ENCODE peak calls at places on chromosomes 4 and X, in four cellular contexts. U is mesenteric fat pad, L is activated T-cell treated with anti-CD3 and anti-CD28 coated beads for 1 hour, G is ovary. N is an unnamed sample.

GRCh38 chr4:156242390-156242789 is 288.7 kb upstream of the CTSO start:
- DNase-seq in L (no peak), U (no peak), G (no peak), N (no peak)

GRCh38 chr4:101418055-101418454 is 70.7 kb upstream of the PPP3CA start:
- DNase-seq in L (no peak), U (no peak), G (no peak), N (no peak)

GRCh38 chrX:81280148-81280547 is 78.2 kb downstream of the SH3BGRL start:
- DNase-seq in U (no peak), G (no peak), L (no peak), N (no peak)

GRCh38 chr4:96145671-96146070 is 305.8 kb downstream of the PDHA2 start:
- DNase-seq in U (no peak), L (no peak), G (no peak), N (no peak)

GRCh38 chr4:158656439-158656838 is 15.2 kb downstream of the C4orf46 start:
- DNase-seq in G (no peak), U (no peak), L (no peak), N (no peak)

GRCh38 chrX:55161581-55161980 is 58.6 kb upstream of the PAGE5 start:
- DNase-seq in L (no peak), U (no peak), G (no peak), N (no peak)

GRCh38 chrX:72094894-72095293 is 36.8 kb downstream of the RTL5 start:
- DNase-seq in L (peak), U (no peak), G (peak), N (peak)

GRCh38 chr4:82431026-82431745 is 796 bp downstream of the ENOPH1 start:
- DNase-seq in G (peak), L (peak), U (no peak), N (no peak)

GRCh38 chr4:140157341-140157740 is 3.4 kb upstream of the MAML3 start:
- DNase-seq in L (no peak), G (no peak), U (no peak), N (no peak)

GRCh38 chr4:37671072-37671471 is 15.1 kb downstream of the RELL1 start:
- DNase-seq in L (no peak), G (no peak), U (no peak), N (no peak)

GRCh38 chrX:71992711-71993110 is 82.1 kb downstream of the NHSL2 start:
- DNase-seq in L (peak), G (no peak), U (no peak), N (no peak)

GRCh38 chrX:111914398-111915092 is 38.6 kb downstream of the TRPC5OS start:
- DNase-seq in L (no peak), U (no peak), G (no peak), N (no peak)

GRCh38 chrX:130165181-130165702 is 399 bp downstream of the AIFM1 start:
- DNase-seq in L (no peak), G (no peak), U (no peak), N (no peak)

GRCh38 chr4:113773756-113774155 is 12.2 kb upstream of the CAMK2D start:
- DNase-seq in G (no peak), L (no peak), U (no peak), N (no peak)

GRCh38 chrX:11137543-11138139 is 26.5 kb downstream of the HCCS start:
- DNase-seq in U (no peak), G (no peak), L (no peak), N (no peak)

GRCh38 chrX:38561951-38562719 is 793 bp downstream of the TSPAN7 start:
- DNase-seq in L (no peak), U (no peak), G (peak), N (peak)

GRCh38 chr4:77037736-77038135 is 38.1 kb downstream of the CCNI start:
- DNase-seq in L (no peak), G (no peak), U (no peak), N (no peak)

GRCh38 chr4:165458451-165458850 is 79.6 kb downstream of the CPE start:
- DNase-seq in L (no peak), U (no peak), G (no peak), N (no peak)

GRCh38 chrX:40004916-40005289 is 92.9 kb downstream of the BCOR start:
- DNase-seq in U (no peak), L (no peak), G (no peak), N (no peak)

N was measured in left cardiac atrium.